ENCODE peak calls at places on chromosomes 7 and 10, in eight cellular contexts. J, S, Y, H, N, P, V and F are unnamed samples.

GRCh38 chr10:48509974-48510692 is 94.7 kb downstream of the ARHGAP22 start:
- DNase-seq in J (no peak), V (no peak), H (no peak), N (peak), S (no peak), Y (no peak), P (no peak), F (no peak)

GRCh38 chr10:89342219-89342966 is 14.6 kb downstream of the IFIT3 start:
- DNase-seq in H (no peak), V (peak), P (no peak), S (no peak), N (peak), Y (no peak), J (no peak), F (no peak)

GRCh38 chr10:44385726-44386438 is 985 bp upstream of the CXCL12 start:
- DNase-seq in Y (no peak), S (no peak), H (no peak), V (no peak), J (no peak), P (no peak), N (no peak), F (no peak)

GRCh38 chr10:131663411-131663810 is 237.4 kb upstream of the PPP2R2D start:
- DNase-seq in N (no peak), V (no peak), S (no peak), J (no peak), H (no peak), P (no peak), Y (no peak), F (no peak)

GRCh38 chr7:90624128-90624980 is 28.2 kb downstream of the CDK14 start:
- DNase-seq in V (peak), J (no peak), H (no peak), N (peak), S (no peak), P (no peak), Y (no peak), F (no peak)

GRCh38 chr10:69628876-69629275 is 1.2 kb upstream of the FAM241B start:
- DNase-seq in J (no peak), N (no peak), Y (no peak), H (no peak), V (no peak), P (no peak), S (no peak), F (no peak)

GRCh38 chr7:98567979-98568378 is 49.1 kb upstream of the NPTX2 start:
- DNase-seq in J (no peak), H (no peak), P (no peak), N (no peak), S (no peak), Y (no peak), V (no peak), F (no peak)

GRCh38 chr10:126135177-126135576 is 238.8 kb downstream of the FANK1 start:
- DNase-seq in H (no peak), Y (no peak), S (no peak), P (no peak), V (peak), J (no peak), N (peak), F (no peak)

GRCh38 chr7:12716722-12717121 is 29.3 kb downstream of the ARL4A start:
- DNase-seq in P (no peak), J (no peak), S (no peak), N (no peak), Y (no peak), H (no peak), V (no peak), F (no peak)

GRCh38 chr7:48924433-48924832 is at the start of gene CDC14C:
- DNase-seq in Y (no peak), H (no peak), J (no peak), V (no peak), N (no peak), S (no peak), P (no peak), F (no peak)

GRCh38 chr7:133389727-133390126 is 136.8 kb downstream of the EXOC4 start:
- DNase-seq in V (no peak), N (no peak), J (no peak), H (no peak), P (no peak), Y (no peak), S (no peak), F (no peak)

GRCh38 chr10:88467835-88468485 is 115.2 kb downstream of the RNLS start:
- DNase-seq in S (no peak), P (no peak), N (no peak), V (peak), H (no peak), J (no peak), Y (no peak), F (no peak)

GRCh38 chr7:156191090-156191489 is 378.8 kb upstream of the SHH start:
- DNase-seq in V (no peak), J (no peak), N (no peak), H (no peak), Y (no peak), S (no peak), P (no peak), F (no peak)

GRCh38 chr7:19972872-19973271 is 199.5 kb upstream of the TMEM196 start:
- DNase-seq in P (no peak), V (no peak), N (no peak), Y (no peak), J (no peak), H (no peak), S (no peak), F (no peak)

GRCh38 chr10:1646332-1646731 is 91.0 kb downstream of the ADARB2 start:
- DNase-seq in S (no peak), H (no peak), N (no peak), P (no peak), V (no peak), J (no peak), Y (no peak), F (no peak)
- TF ChIP-seq CTCF in S (no peak), H (no peak), N (no peak), P (no peak), V (no peak), J (no peak), Y (no peak), F (no peak)

GRCh38 chr7:34895202-34895601 is 142.1 kb downstream of the DPY19L1 start:
- DNase-seq in N (no peak), P (no peak), V (no peak), J (no peak), S (no peak), Y (no peak), H (no peak), F (no peak)

GRCh38 chr7:34904987-34905386 is 132.3 kb downstream of the DPY19L1 start:
- DNase-seq in H (no peak), J (no peak), N (no peak), P (no peak), Y (no peak), S (no peak), V (no peak), F (no peak)

GRCh38 chr7:34902181-34902580 is 135.1 kb downstream of the DPY19L1 start:
- DNase-seq in N (no peak), S (no peak), P (no peak), H (no peak), J (no peak), Y (no peak), V (no peak), F (no peak)

DNA sequence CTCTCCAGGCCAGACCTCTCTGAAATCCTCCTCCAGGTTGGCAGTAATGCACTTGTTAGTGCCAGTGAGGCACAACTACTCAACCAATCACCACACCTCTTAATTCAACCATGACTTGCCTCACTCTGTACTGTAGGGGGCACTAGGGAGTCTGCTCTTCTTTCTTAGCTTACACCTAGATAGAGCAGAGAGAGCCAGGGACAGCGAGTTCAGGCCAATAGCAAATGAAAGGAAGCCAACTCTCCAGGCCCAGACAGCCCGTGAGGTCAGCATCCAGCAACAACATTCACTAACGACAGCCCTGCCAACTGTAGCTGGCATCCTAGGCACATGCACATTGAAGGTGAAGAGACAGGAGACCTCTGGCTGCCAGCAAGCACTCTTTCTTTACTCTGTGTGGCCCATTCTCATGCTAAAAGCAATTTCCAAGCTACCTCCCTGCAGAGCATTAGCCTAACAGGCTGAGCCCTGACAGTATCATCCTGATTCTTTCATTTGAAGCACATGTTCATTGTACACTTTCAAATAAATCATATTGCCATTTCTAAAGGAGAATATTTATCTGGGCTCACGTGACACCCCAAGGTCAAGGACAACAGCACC is 136.3 kb downstream of the DPY19L1 start:
- DNase-seq in N (peak), J (no peak), S (no peak), V (no peak), H (no peak), Y (no peak), P (no peak), F (no peak)
- TF ChIP-seq CTCF in N (peak), J (no peak), S (peak), V (no peak), H (no peak), Y (peak), P (peak), F (peak)

DNA sequence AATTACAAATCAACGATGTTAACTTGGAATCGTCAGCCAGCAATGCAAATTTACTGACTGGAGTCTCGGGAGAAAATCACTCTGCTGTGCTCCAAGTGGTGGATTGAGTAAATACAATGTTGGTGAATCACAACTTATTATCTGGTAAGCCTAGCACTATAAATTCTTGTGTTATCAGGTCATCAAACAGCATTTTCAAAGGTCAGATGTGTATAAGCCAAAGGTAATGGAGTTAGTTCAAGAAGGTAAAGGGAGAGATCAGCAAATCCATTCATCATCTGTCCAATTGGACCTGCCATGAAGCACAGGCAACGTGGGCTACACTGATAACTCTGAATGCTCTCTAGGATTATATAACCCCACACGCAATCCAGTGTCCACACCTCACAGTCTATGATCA is 13.9 kb downstream of the CUBN start:
- DNase-seq in V (peak), N (no peak), Y (no peak), S (no peak), J (no peak), H (no peak), P (no peak), F (no peak)
- TF ChIP-seq CTCF in V (peak), N (no peak), Y (no peak), S (no peak), J (no peak), H (no peak), P (no peak), F (no peak)

GRCh38 chr10:63866747-63867140 is 345.5 kb downstream of the REEP3 start:
- DNase-seq in N (peak), P (no peak), V (no peak), H (no peak), J (no peak), Y (no peak), S (no peak), F (no peak)
- TF ChIP-seq CTCF in N (peak), P (no peak), V (peak), H (no peak), J (peak), Y (peak), S (peak), F (no peak)